ENCODE peak calls at places on chromosomes 2 and 18, in seven cellular contexts. One of them, this sample, is unnamed. For H3K36me3, the result is how much of the 10 kb centered on the place peaks cover.

GRCh38 chr2:42339191-42339912 is 21.7 kb downstream of the COX7A2L start:
- DNase-seq in sigmoid colon: no peak
- DNase-seq in suprapubic skin: no peak
- DNase-seq in IMR-90: no peak
- DNase-seq in Peyer's patch: no peak
- DNase-seq in HepG2: peak
- DNase-seq in BJ: no peak
- DNase-seq in this sample: peak

GRCh38 chr2:122168799-122169198 is 413.3 kb downstream of the TSN start:
- DNase-seq in sigmoid colon: no peak
- DNase-seq in suprapubic skin: no peak
- DNase-seq in IMR-90: no peak
- DNase-seq in Peyer's patch: no peak
- DNase-seq in HepG2: no peak
- DNase-seq in BJ: no peak
- DNase-seq in this sample: peak

GRCh38 chr18:59419386-59419785 is 60.3 kb upstream of the LMAN1 start:
- DNase-seq in sigmoid colon: no peak
- DNase-seq in suprapubic skin: no peak
- DNase-seq in IMR-90: peak
- DNase-seq in Peyer's patch: no peak
- DNase-seq in HepG2: no peak
- DNase-seq in BJ: no peak
- DNase-seq in this sample: no peak

GRCh38 chr2:197675246-197675645 is at the start of gene RFTN2:
- DNase-seq in sigmoid colon: no peak
- DNase-seq in suprapubic skin: no peak
- DNase-seq in IMR-90: peak
- DNase-seq in Peyer's patch: no peak
- DNase-seq in HepG2: no peak
- DNase-seq in BJ: no peak
- DNase-seq in this sample: no peak

GRCh38 chr2:177721815-177722552 is 329.4 kb downstream of the AGPS start:
- DNase-seq in sigmoid colon: no peak
- DNase-seq in suprapubic skin: no peak
- DNase-seq in IMR-90: no peak
- DNase-seq in Peyer's patch: no peak
- DNase-seq in HepG2: no peak
- DNase-seq in BJ: no peak
- DNase-seq in this sample: no peak

GRCh38 chr2:23519334-23519651 is 134.3 kb downstream of the KLHL29 start:
- DNase-seq in sigmoid colon: no peak
- DNase-seq in suprapubic skin: no peak
- DNase-seq in IMR-90: no peak
- DNase-seq in Peyer's patch: no peak
- DNase-seq in HepG2: no peak
- DNase-seq in BJ: no peak
- DNase-seq in this sample: no peak

GRCh38 chr2:40343904-40344303 is 108.0 kb downstream of the SLC8A1 start:
- DNase-seq in sigmoid colon: no peak
- DNase-seq in suprapubic skin: no peak
- DNase-seq in IMR-90: peak
- DNase-seq in Peyer's patch: no peak
- DNase-seq in HepG2: no peak
- DNase-seq in BJ: peak
- DNase-seq in this sample: no peak

GRCh38 chr2:46335966-46336436 is 38.8 kb downstream of the EPAS1 start:
- DNase-seq in sigmoid colon: peak
- DNase-seq in suprapubic skin: no peak
- DNase-seq in IMR-90: no peak
- DNase-seq in Peyer's patch: no peak
- DNase-seq in HepG2: no peak
- DNase-seq in BJ: no peak
- DNase-seq in this sample: no peak

GRCh38 chr2:234607691-234608090 is 110.8 kb upstream of the ARL4C start:
- DNase-seq in sigmoid colon: no peak
- DNase-seq in suprapubic skin: no peak
- DNase-seq in IMR-90: no peak
- DNase-seq in Peyer's patch: no peak
- DNase-seq in HepG2: no peak
- DNase-seq in BJ: no peak
- DNase-seq in this sample: no peak

GRCh38 chr2:121647396-121647795 is 1.9 kb downstream of the CLASP1 start:
- DNase-seq in sigmoid colon: no peak
- DNase-seq in suprapubic skin: no peak
- DNase-seq in IMR-90: no peak
- DNase-seq in Peyer's patch: no peak
- DNase-seq in HepG2: no peak
- DNase-seq in BJ: no peak
- DNase-seq in this sample: no peak

GRCh38 chr2:30026091-30027055 is 105.0 kb upstream of the ALK start:
- DNase-seq in sigmoid colon: no peak
- DNase-seq in suprapubic skin: no peak
- DNase-seq in IMR-90: peak
- DNase-seq in Peyer's patch: no peak
- DNase-seq in HepG2: peak
- DNase-seq in BJ: peak
- DNase-seq in this sample: peak

GRCh38 chr2:12288048-12288447 is 428.7 kb upstream of the TRIB2 start:
- DNase-seq in sigmoid colon: no peak
- DNase-seq in suprapubic skin: no peak
- DNase-seq in IMR-90: no peak
- DNase-seq in Peyer's patch: no peak
- DNase-seq in HepG2: no peak
- DNase-seq in BJ: no peak
- DNase-seq in this sample: no peak

GRCh38 chr2:143068094-143068890 is 60.9 kb upstream of the ARHGAP15 start:
- DNase-seq in sigmoid colon: no peak
- DNase-seq in suprapubic skin: no peak
- DNase-seq in IMR-90: no peak
- DNase-seq in Peyer's patch: no peak
- DNase-seq in HepG2: no peak
- DNase-seq in BJ: no peak
- DNase-seq in this sample: no peak

GRCh38 chr2:72815655-72816268 is 10.1 kb downstream of the EXOC6B start:
- DNase-seq in sigmoid colon: no peak
- DNase-seq in suprapubic skin: no peak
- DNase-seq in IMR-90: peak
- DNase-seq in Peyer's patch: no peak
- DNase-seq in HepG2: peak
- DNase-seq in BJ: no peak
- DNase-seq in this sample: no peak

GRCh38 chr2:160036736-160037135 is 25.7 kb downstream of the PLA2R1 start:
- DNase-seq in sigmoid colon: no peak
- DNase-seq in suprapubic skin: no peak
- DNase-seq in IMR-90: no peak
- DNase-seq in Peyer's patch: no peak
- DNase-seq in HepG2: no peak
- DNase-seq in BJ: no peak
- DNase-seq in this sample: no peak

GRCh38 chr18:42730272-42730671 is 385.2 kb downstream of the RIT2 start:
- DNase-seq in sigmoid colon: no peak
- DNase-seq in suprapubic skin: no peak
- DNase-seq in IMR-90: no peak
- DNase-seq in Peyer's patch: no peak
- DNase-seq in HepG2: no peak
- DNase-seq in BJ: no peak
- DNase-seq in this sample: no peak

GRCh38 chr2:212905640-212906201 is 245.7 kb downstream of the IKZF2 start:
- DNase-seq in sigmoid colon: no peak
- DNase-seq in suprapubic skin: no peak
- DNase-seq in IMR-90: peak
- DNase-seq in Peyer's patch: no peak
- DNase-seq in HepG2: no peak
- DNase-seq in BJ: no peak
- DNase-seq in this sample: no peak

GRCh38 chr2:20515293-20516220 is 68.7 kb downstream of the RHOB start:
- DNase-seq in sigmoid colon: peak
- DNase-seq in suprapubic skin: peak
- DNase-seq in IMR-90: no peak
- DNase-seq in Peyer's patch: no peak
- DNase-seq in HepG2: no peak
- DNase-seq in BJ: no peak
- DNase-seq in this sample: no peak

DNA sequence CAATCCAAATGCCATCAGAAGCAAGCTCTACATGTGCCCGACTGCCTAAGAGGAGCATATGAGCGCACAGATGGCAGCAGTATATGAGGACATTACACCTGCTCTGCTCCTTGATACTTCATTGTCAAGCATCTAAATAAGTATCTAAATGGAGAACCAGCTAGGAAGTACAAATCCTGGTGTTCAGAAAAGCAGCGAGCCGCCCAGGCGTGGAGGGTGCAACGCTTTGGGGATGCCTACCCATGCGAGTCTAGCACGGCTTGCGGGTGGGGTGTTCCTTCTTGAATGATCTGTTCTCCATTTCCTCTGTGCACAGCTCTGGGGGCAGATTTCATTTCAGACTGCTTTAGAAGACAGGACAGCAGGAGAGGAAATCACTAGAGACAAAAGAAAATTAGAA is 63.0 kb upstream of the BCL2L11 start:
- DNase-seq in sigmoid colon: no peak
- DNase-seq in suprapubic skin: no peak
- DNase-seq in IMR-90: no peak
- DNase-seq in Peyer's patch: peak
- DNase-seq in HepG2: no peak
- DNase-seq in BJ: no peak
- DNase-seq in this sample: no peak
- H3K4me3 ChIP-seq in sigmoid colon: no peak
- H3K4me3 ChIP-seq in suprapubic skin: no peak
- H3K4me3 ChIP-seq in IMR-90: no peak
- H3K4me3 ChIP-seq in Peyer's patch: no peak
- H3K4me3 ChIP-seq in HepG2: no peak
- H3K4me3 ChIP-seq in BJ: no peak
- H3K4me3 ChIP-seq in this sample: no peak

GRCh38 chr2:161426416-161426787 is 10.3 kb downstream of the TBR1 start:
- DNase-seq in sigmoid colon: no peak
- DNase-seq in suprapubic skin: no peak
- DNase-seq in IMR-90: no peak
- DNase-seq in Peyer's patch: no peak
- DNase-seq in HepG2: no peak
- DNase-seq in BJ: no peak
- DNase-seq in this sample: no peak

GRCh38 chr2:161425966-161426365 is 9.9 kb downstream of the TBR1 start:
- DNase-seq in sigmoid colon: no peak
- DNase-seq in suprapubic skin: no peak
- DNase-seq in IMR-90: no peak
- DNase-seq in Peyer's patch: no peak
- DNase-seq in HepG2: no peak
- DNase-seq in BJ: no peak
- DNase-seq in this sample: no peak

GRCh38 chr2:161428240-161428587 is 12.1 kb downstream of the TBR1 start:
- DNase-seq in sigmoid colon: no peak
- DNase-seq in suprapubic skin: no peak
- DNase-seq in IMR-90: no peak
- DNase-seq in Peyer's patch: no peak
- DNase-seq in HepG2: no peak
- DNase-seq in BJ: no peak
- DNase-seq in this sample: no peak

GRCh38 chr2:161427413-161428239 is 11.5 kb downstream of the TBR1 start:
- DNase-seq in sigmoid colon: no peak
- DNase-seq in suprapubic skin: no peak
- DNase-seq in IMR-90: no peak
- DNase-seq in Peyer's patch: no peak
- DNase-seq in HepG2: no peak
- DNase-seq in BJ: no peak
- DNase-seq in this sample: no peak

GRCh38 chr2:161426788-161427412 is 10.8 kb downstream of the TBR1 start:
- DNase-seq in sigmoid colon: no peak
- DNase-seq in suprapubic skin: no peak
- DNase-seq in IMR-90: peak
- DNase-seq in Peyer's patch: no peak
- DNase-seq in HepG2: no peak
- DNase-seq in BJ: no peak
- DNase-seq in this sample: no peak
- TF ChIP-seq CTCF in sigmoid colon: no peak
- TF ChIP-seq CTCF in suprapubic skin: no peak
- TF ChIP-seq CTCF in IMR-90: peak
- TF ChIP-seq CTCF in Peyer's patch: peak
- TF ChIP-seq CTCF in HepG2: no peak
- TF ChIP-seq CTCF in BJ: peak
- TF ChIP-seq CTCF in this sample: peak

GRCh38 chr2:120568975-120569268 is 166.7 kb upstream of the GLI2 start:
- DNase-seq in sigmoid colon: no peak
- DNase-seq in suprapubic skin: no peak
- DNase-seq in IMR-90: no peak
- DNase-seq in Peyer's patch: no peak
- DNase-seq in HepG2: no peak
- DNase-seq in BJ: no peak
- DNase-seq in this sample: no peak
- H3K36me3 ChIP-seq in sigmoid colon: under half
- H3K36me3 ChIP-seq in suprapubic skin: under half
- H3K36me3 ChIP-seq in IMR-90: under half
- H3K36me3 ChIP-seq in Peyer's patch: under half
- H3K36me3 ChIP-seq in HepG2: under half
- H3K36me3 ChIP-seq in BJ: under half
- H3K36me3 ChIP-seq in this sample: under half

GRCh38 chr18:5195656-5196055 is 1.4 kb downstream of the AKAIN1 start:
- DNase-seq in sigmoid colon: no peak
- DNase-seq in suprapubic skin: no peak
- DNase-seq in IMR-90: no peak
- DNase-seq in Peyer's patch: no peak
- DNase-seq in HepG2: no peak
- DNase-seq in BJ: no peak
- DNase-seq in this sample: no peak

GRCh38 chr18:5197032-5197434 is at the start of gene AKAIN1:
- DNase-seq in sigmoid colon: no peak
- DNase-seq in suprapubic skin: no peak
- DNase-seq in IMR-90: peak
- DNase-seq in Peyer's patch: no peak
- DNase-seq in HepG2: peak
- DNase-seq in BJ: no peak
- DNase-seq in this sample: peak

GRCh38 chr18:5197461-5197860 is 404 bp upstream of the AKAIN1 start:
- DNase-seq in sigmoid colon: no peak
- DNase-seq in suprapubic skin: no peak
- DNase-seq in IMR-90: no peak
- DNase-seq in Peyer's patch: no peak
- DNase-seq in HepG2: no peak
- DNase-seq in BJ: no peak
- DNase-seq in this sample: no peak

DNA sequence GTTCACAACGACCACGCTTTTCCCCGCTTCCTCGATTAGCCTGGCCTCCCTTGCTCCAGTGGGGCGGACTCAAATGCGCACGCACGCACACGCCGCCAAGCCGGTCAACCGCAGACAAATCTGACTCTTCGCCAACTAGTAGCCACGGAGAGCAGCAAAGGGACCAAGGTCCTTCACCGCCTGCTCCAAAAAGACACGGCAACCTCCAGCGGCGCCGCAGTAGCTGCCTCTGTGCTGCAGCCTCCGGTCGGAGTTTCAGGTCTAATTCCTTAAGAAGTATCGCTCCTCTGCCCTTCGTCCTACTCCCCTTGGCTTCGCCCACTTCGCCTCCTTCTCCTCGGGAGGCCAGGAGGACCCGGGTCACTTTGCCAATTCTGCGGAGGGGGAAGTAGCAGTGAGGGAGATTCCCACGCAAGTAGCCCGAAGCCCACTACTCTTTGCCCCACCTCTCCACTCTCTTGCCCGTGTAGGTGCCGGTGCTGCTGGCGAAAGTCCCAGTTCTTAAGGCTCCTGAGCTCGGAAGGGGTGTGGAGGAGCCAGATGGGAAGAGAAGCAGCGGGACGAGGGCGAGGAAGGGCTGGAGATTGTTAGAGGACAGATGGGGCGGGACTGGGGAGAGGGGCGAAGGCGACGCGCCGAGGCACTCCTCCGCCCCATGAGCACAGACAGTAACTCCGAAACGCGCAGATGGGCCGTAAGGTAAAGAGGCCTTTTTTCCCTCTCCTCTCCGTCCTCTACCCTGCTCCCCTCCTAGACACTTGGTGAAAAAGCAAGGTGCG is 615 bp downstream of the AKAIN1 start:
- DNase-seq in sigmoid colon: no peak
- DNase-seq in suprapubic skin: peak
- DNase-seq in IMR-90: no peak
- DNase-seq in Peyer's patch: no peak
- DNase-seq in HepG2: no peak
- DNase-seq in BJ: no peak
- DNase-seq in this sample: no peak
- H3K4me3 ChIP-seq in sigmoid colon: no peak
- H3K4me3 ChIP-seq in suprapubic skin: no peak
- H3K4me3 ChIP-seq in IMR-90: no peak
- H3K4me3 ChIP-seq in Peyer's patch: no peak
- H3K4me3 ChIP-seq in HepG2: no peak
- H3K4me3 ChIP-seq in BJ: no peak
- H3K4me3 ChIP-seq in this sample: no peak

This sample was measured in BE2C.